ENCODE peak calls at places on chromosomes 4 and X, in four cellular contexts. One of them, this sample, is unnamed.

GRCh38 chrX:40031861-40032422 is 65.8 kb downstream of the BCOR start:
- DNase-seq in H1: no peak
- DNase-seq in SK-N-SH: no peak
- DNase-seq in GM12878: no peak
- DNase-seq in this sample: no peak

GRCh38 chr4:48898733-48899431 is 7.7 kb downstream of the OCIAD2 start:
- DNase-seq in H1: no peak
- DNase-seq in SK-N-SH: no peak
- DNase-seq in GM12878: peak
- DNase-seq in this sample: no peak

GRCh38 chr4:73883306-73883705 is 14.1 kb downstream of the CXCL1 start:
- DNase-seq in H1: no peak
- DNase-seq in SK-N-SH: no peak
- DNase-seq in GM12878: no peak
- DNase-seq in this sample: no peak

GRCh38 chr4:84967292-84967651 is 782 bp upstream of the WDFY3 start:
- DNase-seq in H1: no peak
- DNase-seq in SK-N-SH: no peak
- DNase-seq in GM12878: no peak
- DNase-seq in this sample: no peak

GRCh38 chrX:40189018-40189417 is 91.3 kb upstream of the BCOR start:
- DNase-seq in H1: no peak
- DNase-seq in SK-N-SH: no peak
- DNase-seq in GM12878: no peak
- DNase-seq in this sample: no peak

GRCh38 chrX:115234220-115234557 is 293 bp upstream of the LRCH2 start:
- DNase-seq in H1: no peak
- DNase-seq in SK-N-SH: no peak
- DNase-seq in GM12878: no peak
- DNase-seq in this sample: no peak

GRCh38 chrX:139930923-139931645 is 1.8 kb downstream of the ATP11C start:
- DNase-seq in H1: no peak
- DNase-seq in SK-N-SH: peak
- DNase-seq in GM12878: no peak
- DNase-seq in this sample: peak

GRCh38 chr4:81040175-81040659 is 9.7 kb downstream of the BMP3 start:
- DNase-seq in H1: no peak
- DNase-seq in SK-N-SH: peak
- DNase-seq in GM12878: no peak
- DNase-seq in this sample: no peak

GRCh38 chr4:59945277-59945676 is 1254.8 kb upstream of the ADGRL3 start:
- DNase-seq in H1: no peak
- DNase-seq in SK-N-SH: no peak
- DNase-seq in GM12878: no peak
- DNase-seq in this sample: no peak

GRCh38 chr4:183284229-183284628 is 35.8 kb downstream of the CLDN22 start:
- DNase-seq in H1: no peak
- DNase-seq in SK-N-SH: no peak
- DNase-seq in GM12878: no peak
- DNase-seq in this sample: no peak

GRCh38 chr4:7041851-7042696 is 1.1 kb upstream of the TADA2B start:
- DNase-seq in H1: no peak
- DNase-seq in SK-N-SH: peak
- DNase-seq in GM12878: no peak
- DNase-seq in this sample: no peak

DNA sequence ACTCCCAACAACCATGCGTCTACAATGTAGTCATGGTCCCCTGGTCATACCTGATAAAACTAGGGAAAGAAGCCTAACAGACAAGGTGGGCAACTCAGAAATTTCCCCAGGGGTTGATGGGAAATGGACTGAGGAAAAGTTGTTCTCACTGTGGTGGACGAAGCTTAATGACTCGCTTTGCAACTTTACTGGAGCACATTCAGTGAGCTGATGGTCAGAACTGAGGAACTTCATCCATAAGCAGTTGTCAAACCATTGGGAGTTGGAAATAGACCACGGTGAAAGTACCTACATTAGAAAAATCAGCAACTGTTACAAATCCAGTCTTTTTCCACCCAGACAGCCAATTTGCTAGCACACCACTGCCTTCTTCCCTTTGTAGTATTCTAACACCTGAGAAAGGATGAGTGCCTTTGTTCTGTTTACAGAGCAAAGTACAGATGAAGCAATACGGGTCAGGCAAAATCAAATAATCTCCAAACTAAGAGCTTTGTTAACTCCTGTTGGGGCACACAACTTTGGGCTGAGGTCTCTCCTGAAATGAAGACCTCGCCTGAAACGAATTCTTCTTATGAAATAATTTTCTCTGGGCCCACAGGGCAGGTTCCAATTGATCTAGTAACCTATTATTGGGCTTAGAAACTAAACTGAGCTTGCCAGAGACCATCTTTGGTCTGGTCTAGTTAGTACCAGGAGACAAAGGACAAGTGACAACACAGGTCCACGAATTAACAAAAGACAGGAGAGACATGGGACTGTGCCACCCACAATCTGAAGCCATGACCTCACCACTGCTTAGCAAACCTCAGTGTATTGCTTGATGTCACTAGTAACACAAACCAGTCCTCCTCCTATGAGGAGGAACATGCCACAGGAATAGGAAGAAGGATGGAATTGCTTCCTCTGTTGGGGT is 58.9 kb upstream of the NFKB1 start:
- DNase-seq in H1: no peak
- DNase-seq in SK-N-SH: no peak
- DNase-seq in GM12878: no peak
- DNase-seq in this sample: peak
- TF ChIP-seq TCF12 in H1: no peak
- TF ChIP-seq TCF12 in SK-N-SH: no peak
- TF ChIP-seq TCF12 in GM12878: no peak
- TF ChIP-seq TCF12 in this sample: peak

GRCh38 chr4:127622923-127623754 is 9.6 kb upstream of the INTU start:
- DNase-seq in H1: no peak
- DNase-seq in SK-N-SH: peak
- DNase-seq in GM12878: no peak
- DNase-seq in this sample: peak

GRCh38 chr4:127622621-127622922 is 10.2 kb upstream of the INTU start:
- DNase-seq in H1: peak
- DNase-seq in SK-N-SH: no peak
- DNase-seq in GM12878: no peak
- DNase-seq in this sample: no peak

GRCh38 chr4:127618427-127618826 is 14.3 kb upstream of the INTU start:
- DNase-seq in H1: no peak
- DNase-seq in SK-N-SH: no peak
- DNase-seq in GM12878: no peak
- DNase-seq in this sample: no peak

GRCh38 chr4:127624176-127624575 is 8.6 kb upstream of the INTU start:
- DNase-seq in H1: no peak
- DNase-seq in SK-N-SH: no peak
- DNase-seq in GM12878: no peak
- DNase-seq in this sample: no peak

DNA sequence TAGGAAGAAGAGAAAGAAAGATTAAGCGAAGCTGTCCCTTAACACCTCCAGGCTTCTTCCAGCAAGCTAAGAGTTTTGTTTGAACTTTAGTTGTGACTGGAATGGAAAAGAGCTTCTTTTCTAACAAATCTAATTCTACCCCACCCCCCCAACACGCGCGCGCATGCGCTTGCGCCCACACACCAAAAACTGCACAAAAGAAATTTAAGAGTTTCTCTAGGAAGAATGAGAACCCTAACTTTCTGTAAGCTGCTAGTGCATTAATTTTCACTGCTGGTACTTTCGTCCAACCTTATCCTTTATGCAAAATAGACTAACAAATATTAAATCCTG is 9.0 kb upstream of the INTU start:
- DNase-seq in H1: no peak
- DNase-seq in SK-N-SH: no peak
- DNase-seq in GM12878: no peak
- DNase-seq in this sample: no peak
- TF ChIP-seq TCF12 in H1: no peak
- TF ChIP-seq TCF12 in SK-N-SH: no peak
- TF ChIP-seq TCF12 in GM12878: no peak
- TF ChIP-seq TCF12 in this sample: no peak

GRCh38 chr4:122744229-122744628 is 11.7 kb downstream of the BBS12 start:
- DNase-seq in H1: no peak
- DNase-seq in SK-N-SH: no peak
- DNase-seq in GM12878: no peak
- DNase-seq in this sample: peak
- TF ChIP-seq TCF12 in H1: no peak
- TF ChIP-seq TCF12 in SK-N-SH: no peak
- TF ChIP-seq TCF12 in GM12878: no peak
- TF ChIP-seq TCF12 in this sample: no peak

GRCh38 chrX:30620125-30620524 is 33.1 kb upstream of the GK start:
- DNase-seq in H1: no peak
- DNase-seq in SK-N-SH: no peak
- DNase-seq in GM12878: no peak
- DNase-seq in this sample: no peak

GRCh38 chrX:30626402-30626801 is 26.8 kb upstream of the GK start:
- DNase-seq in H1: no peak
- DNase-seq in SK-N-SH: no peak
- DNase-seq in GM12878: no peak
- DNase-seq in this sample: peak

GRCh38 chrX:30618160-30618765 is 35.0 kb upstream of the GK start:
- DNase-seq in H1: peak
- DNase-seq in SK-N-SH: no peak
- DNase-seq in GM12878: no peak
- DNase-seq in this sample: no peak

GRCh38 chrX:30622361-30622760 is 30.9 kb upstream of the GK start:
- DNase-seq in H1: no peak
- DNase-seq in SK-N-SH: no peak
- DNase-seq in GM12878: no peak
- DNase-seq in this sample: no peak

GRCh38 chrX:30620980-30621716 is 32.1 kb upstream of the GK start:
- DNase-seq in H1: no peak
- DNase-seq in SK-N-SH: no peak
- DNase-seq in GM12878: no peak
- DNase-seq in this sample: no peak
- TF ChIP-seq TCF12 in H1: no peak
- TF ChIP-seq TCF12 in SK-N-SH: peak
- TF ChIP-seq TCF12 in GM12878: no peak
- TF ChIP-seq TCF12 in this sample: no peak

GRCh38 chr4:112519689-112520597 is 4.0 kb upstream of the NEUROG2 start:
- DNase-seq in H1: no peak
- DNase-seq in SK-N-SH: peak
- DNase-seq in GM12878: no peak
- DNase-seq in this sample: no peak
- TF ChIP-seq TCF12 in H1: no peak
- TF ChIP-seq TCF12 in SK-N-SH: no peak
- TF ChIP-seq TCF12 in GM12878: no peak
- TF ChIP-seq TCF12 in this sample: no peak

GRCh38 chr4:113145519-113146291 is 96.3 kb downstream of the ANK2 start:
- DNase-seq in H1: peak
- DNase-seq in SK-N-SH: no peak
- DNase-seq in GM12878: no peak
- DNase-seq in this sample: peak

GRCh38 chr4:113145147-113145518 is 95.7 kb downstream of the ANK2 start:
- DNase-seq in H1: no peak
- DNase-seq in SK-N-SH: no peak
- DNase-seq in GM12878: no peak
- DNase-seq in this sample: no peak

GRCh38 chr4:113148925-113149324 is 99.5 kb downstream of the ANK2 start:
- DNase-seq in H1: no peak
- DNase-seq in SK-N-SH: no peak
- DNase-seq in GM12878: no peak
- DNase-seq in this sample: no peak

GRCh38 chr4:113146876-113147358 is 97.5 kb downstream of the ANK2 start:
- DNase-seq in H1: no peak
- DNase-seq in SK-N-SH: no peak
- DNase-seq in GM12878: peak
- DNase-seq in this sample: peak

DNA sequence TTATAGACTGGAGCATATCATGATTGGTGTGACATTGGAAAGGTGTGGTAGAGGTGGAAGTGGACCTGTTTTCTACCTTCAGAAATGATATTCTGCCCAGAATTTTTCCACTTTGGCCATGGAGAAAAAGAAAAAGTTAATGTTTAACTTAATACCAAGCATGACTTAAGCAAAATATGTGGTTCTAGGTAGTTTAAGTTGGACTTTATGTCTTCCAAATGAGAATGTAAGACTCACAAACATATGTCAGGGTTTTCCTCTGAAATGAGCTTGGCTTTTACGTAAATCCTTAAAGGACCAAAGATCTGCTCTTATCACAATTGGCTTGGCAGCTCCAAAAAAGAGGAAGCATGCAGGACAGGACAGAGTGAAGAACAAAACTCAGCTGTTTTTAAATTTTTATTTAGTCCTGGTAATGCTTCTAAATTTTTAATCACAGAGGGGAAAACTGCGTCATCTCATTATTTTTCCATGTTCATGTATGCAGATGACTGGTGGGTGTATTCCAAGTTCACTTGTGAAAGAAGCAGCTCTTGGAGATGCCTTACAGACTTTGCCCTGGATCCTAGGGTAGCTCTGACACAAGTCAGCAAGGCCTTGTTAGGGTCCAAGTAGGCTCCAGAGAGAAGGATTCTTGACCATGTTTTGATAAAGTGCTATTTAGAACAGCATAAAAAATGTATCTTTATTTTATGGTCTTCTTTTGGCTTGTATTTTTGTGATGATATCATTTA is 98.2 kb downstream of the ANK2 start:
- DNase-seq in H1: no peak
- DNase-seq in SK-N-SH: no peak
- DNase-seq in GM12878: no peak
- DNase-seq in this sample: peak
- TF ChIP-seq TCF12 in H1: no peak
- TF ChIP-seq TCF12 in SK-N-SH: no peak
- TF ChIP-seq TCF12 in GM12878: no peak
- TF ChIP-seq TCF12 in this sample: no peak

GRCh38 chrX:6384391-6384790 is 150.5 kb downstream of the VCX3A start:
- DNase-seq in H1: no peak
- DNase-seq in SK-N-SH: no peak
- DNase-seq in GM12878: no peak
- DNase-seq in this sample: no peak

GRCh38 chrX:6384921-6385320 is 150.0 kb downstream of the VCX3A start:
- DNase-seq in H1: no peak
- DNase-seq in SK-N-SH: no peak
- DNase-seq in GM12878: no peak
- DNase-seq in this sample: no peak

GRCh38 chrX:6383488-6383887 is 151.4 kb downstream of the VCX3A start:
- DNase-seq in H1: no peak
- DNase-seq in SK-N-SH: no peak
- DNase-seq in GM12878: no peak
- DNase-seq in this sample: no peak

GRCh38 chrX:6382284-6382683 is 152.6 kb downstream of the VCX3A start:
- DNase-seq in H1: no peak
- DNase-seq in SK-N-SH: no peak
- DNase-seq in GM12878: no peak
- DNase-seq in this sample: no peak

GRCh38 chrX:6383911-6384310 is 151.0 kb downstream of the VCX3A start:
- DNase-seq in H1: no peak
- DNase-seq in SK-N-SH: no peak
- DNase-seq in GM12878: no peak
- DNase-seq in this sample: no peak
- TF ChIP-seq TCF12 in H1: no peak
- TF ChIP-seq TCF12 in SK-N-SH: no peak
- TF ChIP-seq TCF12 in GM12878: no peak
- TF ChIP-seq TCF12 in this sample: no peak

This sample was measured in HepG2.